ENCODE peak calls at places on chromosomes 13 and 19, in ten cellular contexts. B is A673; Y is GDM1; T is left lung; A is stimulated activated CD8-positive, alpha-beta memory T cell treated with anti-CD3 and anti-CD28 coated beads, Interleukin-2, amount 100 ng/mL, for 48 hours; Q is GM19239; F is nucleus accumbens; H is HS-5; M is stimulated activated CD4-positive, alpha-beta T cell treated with anti-CD3 and anti-CD28 coated beads, Interleukin-1b, Interleukin-23, amount 100 ng/mL, for 4 hours; S is omental fat pad. N is an unnamed sample.

GRCh38 chr19:35236638-35237400 is 8.3 kb upstream of the FAM187B start:
- DNase-seq in B (peak), Y (peak), T (no peak), A (no peak), Q (no peak), F (no peak), H (no peak), M (no peak), S (no peak), N (no peak)

GRCh38 chr19:48969276-48970138 is 4.4 kb downstream of the FTL start:
- DNase-seq in B (peak), Y (peak), T (peak), A (no peak), Q (no peak), F (no peak), H (no peak), M (no peak), S (no peak), N (no peak)

GRCh38 chr13:25860862-25861261 is 191.0 kb downstream of the SHISA2 start:
- DNase-seq in B (no peak), Y (no peak), T (no peak), A (no peak), Q (no peak), F (no peak), H (peak), M (no peak), S (no peak), N (no peak)

GRCh38 chr19:1132625-1133383 is 29.0 kb downstream of the GPX4 start:
- DNase-seq in B (no peak), Y (no peak), T (no peak), A (peak), Q (no peak), F (no peak), H (no peak), M (no peak), S (no peak), N (no peak)

GRCh38 chr19:49590971-49591730 is at the start of gene PRR12:
- DNase-seq in B (peak), Y (peak), T (peak), A (peak), Q (no peak), F (peak), H (no peak), M (peak), S (no peak), N (no peak)

GRCh38 chr13:86757236-86757978 is 913.8 kb upstream of the SLITRK5 start:
- DNase-seq in B (no peak), Y (no peak), T (no peak), A (no peak), Q (no peak), F (no peak), H (no peak), M (no peak), S (no peak), N (no peak)

GRCh38 chr19:40274585-40275544 is 10.3 kb downstream of the AKT2 start:
- DNase-seq in B (no peak), Y (no peak), T (peak), A (peak), Q (peak), F (no peak), H (no peak), M (no peak), S (no peak), N (no peak)

GRCh38 chr19:55119053-55119452 is 1.6 kb upstream of the PPP1R12C start:
- DNase-seq in B (no peak), Y (no peak), T (no peak), A (no peak), Q (no peak), F (no peak), H (no peak), M (no peak), S (no peak), N (no peak)

GRCh38 chr13:21022056-21022693 is 39.2 kb downstream of the LATS2 start:
- DNase-seq in B (no peak), Y (no peak), T (no peak), A (no peak), Q (no peak), F (no peak), H (no peak), M (no peak), S (no peak), N (no peak)

GRCh38 chr19:42370068-42370520 is 20.0 kb downstream of the CNFN start:
- DNase-seq in B (no peak), Y (no peak), T (no peak), A (no peak), Q (no peak), F (no peak), H (no peak), M (no peak), S (no peak), N (no peak)

GRCh38 chr13:44768233-44768632 is 192.1 kb upstream of the TSC22D1 start:
- DNase-seq in B (no peak), Y (peak), T (no peak), A (peak), Q (no peak), F (no peak), H (no peak), M (peak), S (no peak), N (no peak)

GRCh38 chr13:52677823-52678222 is 25.2 kb downstream of the SUGT1 start:
- DNase-seq in B (no peak), Y (no peak), T (no peak), A (no peak), Q (no peak), F (no peak), H (no peak), M (no peak), S (no peak), N (no peak)

GRCh38 chr13:63381078-63381859 is 1965.6 kb upstream of the PCDH20 start:
- DNase-seq in B (no peak), Y (no peak), T (no peak), A (no peak), Q (no peak), F (no peak), H (peak), M (no peak), S (no peak), N (no peak)

GRCh38 chr13:59531571-59532091 is 632.1 kb downstream of the DIAPH3 start:
- DNase-seq in B (peak), Y (peak), T (no peak), A (no peak), Q (no peak), F (no peak), H (no peak), M (no peak), S (peak), N (peak)

GRCh38 chr19:35260694-35261304 is 8.0 kb upstream of the USF2 start:
- DNase-seq in B (no peak), Y (no peak), T (peak), A (no peak), Q (no peak), F (no peak), H (no peak), M (no peak), S (no peak), N (no peak)

GRCh38 chr13:21074601-21075302 is 13.4 kb upstream of the LATS2 start:
- DNase-seq in B (no peak), Y (peak), T (no peak), A (no peak), Q (no peak), F (no peak), H (no peak), M (no peak), S (no peak), N (no peak)

GRCh38 chr13:48181482-48182145 is 51.4 kb upstream of the ITM2B start:
- DNase-seq in B (no peak), Y (no peak), T (no peak), A (no peak), Q (no peak), F (no peak), H (no peak), M (no peak), S (no peak), N (no peak)

GRCh38 chr19:36008336-36008978 is at the start of gene SYNE4:
- DNase-seq in B (no peak), Y (no peak), T (peak), A (no peak), Q (no peak), F (no peak), H (no peak), M (no peak), S (no peak), N (no peak)

GRCh38 chr13:80924596-80924995 is 583.7 kb upstream of the SPRY2 start:
- DNase-seq in B (no peak), Y (no peak), T (no peak), A (no peak), Q (no peak), F (no peak), H (peak), M (no peak), S (no peak), N (no peak)

GRCh38 chr13:31236211-31236786 is 36.5 kb downstream of the B3GLCT start:
- DNase-seq in B (peak), Y (no peak), T (no peak), A (no peak), Q (no peak), F (no peak), H (no peak), M (no peak), S (no peak), N (no peak)

GRCh38 chr13:46389985-46390384 is 2.9 kb upstream of the RUBCNL start:
- DNase-seq in B (peak), Y (peak), T (no peak), A (no peak), Q (no peak), F (peak), H (no peak), M (no peak), S (no peak), N (no peak)